ENCODE peak calls at places on chromosomes 7 and 10, in four cellular contexts. D is K562, Y is IMR-90, T is mammary epithelial cell. P is an unnamed sample.

GRCh38 chr10:25818751-25819150 is 115.3 kb upstream of the MYO3A start:
- DNase-seq in D (no peak), Y (no peak), T (no peak), P (peak; percentile 74)

GRCh38 chr10:122154733-122155366 is 116.2 kb upstream of the BTBD16 start:
- DNase-seq in D (peak; percentile 12), Y (peak; percentile 83), T (peak; percentile 24), P (peak; percentile 66)

GRCh38 chr7:132276252-132276651 is 300.0 kb downstream of the PLXNA4 start:
- DNase-seq in D (no peak), Y (no peak), T (no peak), P (no peak)

GRCh38 chr10:78913219-78914059 is 155.3 kb upstream of the ZMIZ1 start:
- DNase-seq in D (no peak), Y (no peak), T (no peak), P (peak; percentile 93)

GRCh38 chr7:45177801-45178200 is 20.2 kb downstream of the RAMP3 start:
- DNase-seq in D (no peak), Y (no peak), T (no peak), P (no peak)

GRCh38 chr10:109282510-109282909 is 640.8 kb downstream of the XPNPEP1 start:
- DNase-seq in D (no peak), Y (peak; percentile 89), T (no peak), P (no peak)

GRCh38 chr10:83432296-83433045 is 706.8 kb upstream of the GHITM start:
- DNase-seq in D (no peak), Y (no peak), T (no peak), P (no peak)

GRCh38 chr10:104317195-104318095 is 20.8 kb downstream of the ITPRIP start:
- DNase-seq in D (no peak), Y (peak; percentile 81), T (peak; percentile 73), P (no peak)

GRCh38 chr7:87876759-87877234 is 504 bp downstream of the DBF4 start:
- DNase-seq in D (no peak), Y (peak; percentile 61), T (peak; percentile 64), P (peak; percentile 84)

GRCh38 chr7:141028767-141029166 is 14.0 kb upstream of the MRPS33 start:
- DNase-seq in D (no peak), Y (no peak), T (no peak), P (no peak)

GRCh38 chr10:132458595-132459251 is 61.7 kb downstream of the PWWP2B start:
- DNase-seq in D (peak; percentile 63), Y (no peak), T (no peak), P (peak; percentile 73)

GRCh38 chr10:63236113-63236935 is 103.2 kb downstream of the NRBF2 start:
- DNase-seq in D (peak; percentile 24), Y (peak; percentile 96), T (peak; percentile 85), P (no peak)

GRCh38 chr10:5538446-5538845 is 13.7 kb downstream of the CALML3 start:
- DNase-seq in D (no peak), Y (peak; percentile 56), T (peak; percentile 83), P (no peak)

GRCh38 chr7:70355591-70356323 is 757.5 kb downstream of the AUTS2 start:
- DNase-seq in D (no peak), Y (no peak), T (no peak), P (peak; percentile 69)

GRCh38 chr7:24756545-24756988 is 697 bp downstream of the GSDME start:
- DNase-seq in D (no peak), Y (peak; percentile 53), T (no peak), P (no peak)

GRCh38 chr10:111076191-111076681 is 593 bp upstream of the ADRA2A start:
- DNase-seq in D (peak; percentile 39), Y (peak; percentile 27), T (peak; percentile 37), P (peak; percentile 95)

GRCh38 chr10:79380125-79380917 is 33.1 kb downstream of the PPIF start:
- DNase-seq in D (no peak), Y (peak; percentile 44), T (no peak), P (no peak)

GRCh38 chr7:154304231-154304630 is 252.0 kb downstream of the DPP6 start:
- DNase-seq in D (no peak), Y (no peak), T (no peak), P (peak; percentile 55)
- H3K4me2 ChIP-seq in D (no peak overlapping the region), Y (no peak overlapping the region), T (no peak overlapping the region), P (peak overlapping the region; percentile 96)

DNA sequence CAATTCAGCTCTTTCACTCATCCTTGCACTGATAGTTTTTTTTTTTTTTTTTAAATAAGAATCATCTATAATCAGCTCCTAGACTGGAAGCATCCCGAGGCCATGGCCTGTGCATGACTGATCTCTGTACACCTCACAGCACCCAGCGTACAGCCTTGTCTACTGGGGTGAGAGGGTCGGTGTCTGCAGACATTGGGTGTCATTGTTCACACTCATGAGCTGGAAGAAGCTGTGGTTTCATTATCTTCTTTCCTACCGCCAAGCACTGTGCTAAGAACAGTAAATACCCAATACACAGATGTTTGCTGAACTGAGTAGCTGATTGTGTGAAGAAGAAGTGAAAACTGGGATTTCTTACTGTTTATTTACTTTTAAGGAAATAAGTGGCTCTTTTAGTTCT is 123.6 kb downstream of the CLEC2L start:
- DNase-seq in D (no peak), Y (no peak), T (no peak), P (no peak)
- H3K4me2 ChIP-seq in D (no peak overlapping the region), Y (no peak overlapping the region), T (no peak overlapping the region), P (peak overlapping the region; percentile 58)

GRCh38 chr7:1941464-1942025 is 271.5 kb downstream of the ELFN1 start:
- DNase-seq in D (no peak), Y (no peak), T (no peak), P (no peak)
- H3K4me2 ChIP-seq in D (no peak overlapping the region), Y (no peak overlapping the region), T (no peak overlapping the region), P (no peak overlapping the region)

DNA sequence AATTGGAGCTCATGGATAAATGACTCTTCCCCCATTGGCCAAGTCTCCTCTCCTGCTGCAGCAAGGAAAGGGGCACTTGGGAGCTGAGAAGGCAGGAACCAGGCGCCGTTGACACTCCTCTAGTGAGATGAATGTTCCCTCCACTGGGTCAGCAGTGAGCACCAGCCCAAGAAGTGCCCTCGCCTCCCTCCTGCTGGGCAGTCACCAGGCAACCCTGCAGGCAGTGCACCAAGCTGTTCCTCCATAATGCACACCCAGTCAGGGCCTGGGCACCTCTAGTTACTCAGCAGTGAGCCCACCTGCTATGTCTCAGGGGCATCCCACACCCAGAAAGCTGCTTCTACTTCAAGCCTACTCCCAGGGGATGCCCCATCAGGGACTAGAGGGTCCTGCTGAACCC is 84.3 kb downstream of the KCNMA1 start:
- DNase-seq in D (no peak), Y (no peak), T (no peak), P (no peak)
- H3K4me2 ChIP-seq in D (no peak overlapping the region), Y (no peak overlapping the region), T (no peak overlapping the region), P (no peak overlapping the region)

GRCh38 chr10:125142946-125143345 is 17.4 kb downstream of the CTBP2 start:
- DNase-seq in D (no peak), Y (no peak), T (no peak), P (no peak)

GRCh38 chr10:125144693-125145623 is 15.4 kb downstream of the CTBP2 start:
- DNase-seq in D (peak; percentile 65), Y (peak; percentile 57), T (peak; percentile 65), P (peak; percentile 58)

GRCh38 chr10:125145636-125146035 is 14.7 kb downstream of the CTBP2 start:
- DNase-seq in D (no peak), Y (no peak), T (no peak), P (no peak)

GRCh38 chr10:125141860-125142484 is 18.4 kb downstream of the CTBP2 start:
- DNase-seq in D (peak; percentile 39), Y (no peak), T (no peak), P (no peak)

GRCh38 chr10:125144209-125144608 is 16.2 kb downstream of the CTBP2 start:
- DNase-seq in D (no peak), Y (no peak), T (no peak), P (no peak)
- H3K4me2 ChIP-seq in D (peak overlapping the region; percentile 49), Y (no peak overlapping the region), T (no peak overlapping the region), P (no peak overlapping the region)

GRCh38 chr10:15712903-15713302 is 6.8 kb downstream of the ITGA8 start:
- DNase-seq in D (no peak), Y (no peak), T (no peak), P (no peak)
- H3K4me2 ChIP-seq in D (no peak overlapping the region), Y (no peak overlapping the region), T (no peak overlapping the region), P (no peak overlapping the region)

P was measured in neural progenitor cell.